ENCODE peak calls at places on chromosomes 4 and X, in ten cellular contexts. One of them, this sample, is unnamed.

GRCh38 chr4:1812720-1813119 is 19.6 kb downstream of the FGFR3 start:
- DNase-seq in activated gamma-delta T cell treated with Interleukin-2 at 50 U/mL for 16 hours: no peak
- DNase-seq in activated CD4-positive, alpha-beta T cell treated with anti-CD3 and anti-CD28 coated beads for 48 hours: no peak
- DNase-seq in IMR-90: no peak
- DNase-seq in AG20443: no peak
- DNase-seq in BE2C: no peak
- DNase-seq in COR-L47: no peak
- DNase-seq in activated naive CD4-positive, alpha-beta T cell: no peak
- DNase-seq in substantia nigra: no peak
- DNase-seq in A172: no peak
- DNase-seq in this sample: no peak

GRCh38 chrX:153303276-153304262 is 18.0 kb downstream of the PNMA6F start:
- DNase-seq in activated gamma-delta T cell treated with Interleukin-2 at 50 U/mL for 16 hours: no peak
- DNase-seq in activated CD4-positive, alpha-beta T cell treated with anti-CD3 and anti-CD28 coated beads for 48 hours: no peak
- DNase-seq in IMR-90: no peak
- DNase-seq in AG20443: no peak
- DNase-seq in BE2C: no peak
- DNase-seq in COR-L47: no peak
- DNase-seq in activated naive CD4-positive, alpha-beta T cell: no peak
- DNase-seq in substantia nigra: no peak
- DNase-seq in A172: no peak
- DNase-seq in this sample: no peak

GRCh38 chr4:87622303-87622702 is 14.0 kb downstream of the DSPP start:
- DNase-seq in activated gamma-delta T cell treated with Interleukin-2 at 50 U/mL for 16 hours: no peak
- DNase-seq in activated CD4-positive, alpha-beta T cell treated with anti-CD3 and anti-CD28 coated beads for 48 hours: no peak
- DNase-seq in IMR-90: no peak
- DNase-seq in AG20443: no peak
- DNase-seq in BE2C: no peak
- DNase-seq in COR-L47: no peak
- DNase-seq in activated naive CD4-positive, alpha-beta T cell: no peak
- DNase-seq in substantia nigra: no peak
- DNase-seq in A172: no peak
- DNase-seq in this sample: no peak

GRCh38 chr4:53116959-53117358 is 248.9 kb downstream of the SCFD2 start:
- DNase-seq in activated gamma-delta T cell treated with Interleukin-2 at 50 U/mL for 16 hours: no peak
- DNase-seq in activated CD4-positive, alpha-beta T cell treated with anti-CD3 and anti-CD28 coated beads for 48 hours: no peak
- DNase-seq in IMR-90: peak
- DNase-seq in AG20443: peak
- DNase-seq in BE2C: no peak
- DNase-seq in COR-L47: no peak
- DNase-seq in activated naive CD4-positive, alpha-beta T cell: no peak
- DNase-seq in substantia nigra: no peak
- DNase-seq in A172: no peak
- DNase-seq in this sample: no peak

GRCh38 chr4:141047228-141047884 is 85.9 kb downstream of the RNF150 start:
- DNase-seq in activated gamma-delta T cell treated with Interleukin-2 at 50 U/mL for 16 hours: no peak
- DNase-seq in activated CD4-positive, alpha-beta T cell treated with anti-CD3 and anti-CD28 coated beads for 48 hours: no peak
- DNase-seq in IMR-90: peak
- DNase-seq in AG20443: peak
- DNase-seq in BE2C: peak
- DNase-seq in COR-L47: no peak
- DNase-seq in activated naive CD4-positive, alpha-beta T cell: no peak
- DNase-seq in substantia nigra: no peak
- DNase-seq in A172: no peak
- DNase-seq in this sample: no peak

GRCh38 chrX:30489323-30489722 is 88.2 kb downstream of the TASL start:
- DNase-seq in activated gamma-delta T cell treated with Interleukin-2 at 50 U/mL for 16 hours: no peak
- DNase-seq in activated CD4-positive, alpha-beta T cell treated with anti-CD3 and anti-CD28 coated beads for 48 hours: peak
- DNase-seq in IMR-90: no peak
- DNase-seq in AG20443: no peak
- DNase-seq in BE2C: no peak
- DNase-seq in COR-L47: no peak
- DNase-seq in activated naive CD4-positive, alpha-beta T cell: no peak
- DNase-seq in substantia nigra: no peak
- DNase-seq in A172: peak
- DNase-seq in this sample: peak

GRCh38 chr4:4735136-4735754 is 124.2 kb upstream of the MSX1 start:
- DNase-seq in activated gamma-delta T cell treated with Interleukin-2 at 50 U/mL for 16 hours: no peak
- DNase-seq in activated CD4-positive, alpha-beta T cell treated with anti-CD3 and anti-CD28 coated beads for 48 hours: no peak
- DNase-seq in IMR-90: peak
- DNase-seq in AG20443: no peak
- DNase-seq in BE2C: no peak
- DNase-seq in COR-L47: no peak
- DNase-seq in activated naive CD4-positive, alpha-beta T cell: no peak
- DNase-seq in substantia nigra: no peak
- DNase-seq in A172: no peak
- DNase-seq in this sample: no peak

GRCh38 chr4:153257966-153258365 is 53.7 kb downstream of the TRIM2 start:
- DNase-seq in activated gamma-delta T cell treated with Interleukin-2 at 50 U/mL for 16 hours: no peak
- DNase-seq in activated CD4-positive, alpha-beta T cell treated with anti-CD3 and anti-CD28 coated beads for 48 hours: no peak
- DNase-seq in IMR-90: no peak
- DNase-seq in AG20443: no peak
- DNase-seq in BE2C: peak
- DNase-seq in COR-L47: peak
- DNase-seq in activated naive CD4-positive, alpha-beta T cell: no peak
- DNase-seq in substantia nigra: no peak
- DNase-seq in A172: no peak
- DNase-seq in this sample: no peak

GRCh38 chrX:120299928-120300327 is 11.3 kb downstream of the TMEM255A start:
- DNase-seq in activated gamma-delta T cell treated with Interleukin-2 at 50 U/mL for 16 hours: no peak
- DNase-seq in activated CD4-positive, alpha-beta T cell treated with anti-CD3 and anti-CD28 coated beads for 48 hours: no peak
- DNase-seq in IMR-90: no peak
- DNase-seq in AG20443: no peak
- DNase-seq in BE2C: no peak
- DNase-seq in COR-L47: no peak
- DNase-seq in activated naive CD4-positive, alpha-beta T cell: no peak
- DNase-seq in substantia nigra: no peak
- DNase-seq in A172: no peak
- DNase-seq in this sample: no peak

GRCh38 chr4:94714360-94714759 is 43.4 kb upstream of the BMPR1B start:
- DNase-seq in activated gamma-delta T cell treated with Interleukin-2 at 50 U/mL for 16 hours: no peak
- DNase-seq in activated CD4-positive, alpha-beta T cell treated with anti-CD3 and anti-CD28 coated beads for 48 hours: no peak
- DNase-seq in IMR-90: peak
- DNase-seq in AG20443: peak
- DNase-seq in BE2C: no peak
- DNase-seq in COR-L47: no peak
- DNase-seq in activated naive CD4-positive, alpha-beta T cell: no peak
- DNase-seq in substantia nigra: no peak
- DNase-seq in A172: no peak
- DNase-seq in this sample: no peak

GRCh38 chrX:118183606-118184005 is 67.0 kb upstream of the KLHL13 start:
- DNase-seq in activated gamma-delta T cell treated with Interleukin-2 at 50 U/mL for 16 hours: no peak
- DNase-seq in activated CD4-positive, alpha-beta T cell treated with anti-CD3 and anti-CD28 coated beads for 48 hours: no peak
- DNase-seq in IMR-90: no peak
- DNase-seq in AG20443: no peak
- DNase-seq in BE2C: no peak
- DNase-seq in COR-L47: no peak
- DNase-seq in activated naive CD4-positive, alpha-beta T cell: no peak
- DNase-seq in substantia nigra: no peak
- DNase-seq in A172: no peak
- DNase-seq in this sample: no peak

GRCh38 chrX:71540801-71541545 is 8.1 kb downstream of the OGT start:
- DNase-seq in activated gamma-delta T cell treated with Interleukin-2 at 50 U/mL for 16 hours: no peak
- DNase-seq in activated CD4-positive, alpha-beta T cell treated with anti-CD3 and anti-CD28 coated beads for 48 hours: no peak
- DNase-seq in IMR-90: no peak
- DNase-seq in AG20443: no peak
- DNase-seq in BE2C: no peak
- DNase-seq in COR-L47: no peak
- DNase-seq in activated naive CD4-positive, alpha-beta T cell: no peak
- DNase-seq in substantia nigra: no peak
- DNase-seq in A172: no peak
- DNase-seq in this sample: no peak

GRCh38 chrX:38214551-38214950 is 6.1 kb downstream of the SRPX start:
- DNase-seq in activated gamma-delta T cell treated with Interleukin-2 at 50 U/mL for 16 hours: no peak
- DNase-seq in activated CD4-positive, alpha-beta T cell treated with anti-CD3 and anti-CD28 coated beads for 48 hours: no peak
- DNase-seq in IMR-90: peak
- DNase-seq in AG20443: no peak
- DNase-seq in BE2C: no peak
- DNase-seq in COR-L47: no peak
- DNase-seq in activated naive CD4-positive, alpha-beta T cell: no peak
- DNase-seq in substantia nigra: no peak
- DNase-seq in A172: peak
- DNase-seq in this sample: no peak

GRCh38 chr4:1543561-1543960 is 137.3 kb upstream of the NKX1-1 start:
- DNase-seq in activated gamma-delta T cell treated with Interleukin-2 at 50 U/mL for 16 hours: no peak
- DNase-seq in activated CD4-positive, alpha-beta T cell treated with anti-CD3 and anti-CD28 coated beads for 48 hours: no peak
- DNase-seq in IMR-90: no peak
- DNase-seq in AG20443: no peak
- DNase-seq in BE2C: no peak
- DNase-seq in COR-L47: no peak
- DNase-seq in activated naive CD4-positive, alpha-beta T cell: no peak
- DNase-seq in substantia nigra: no peak
- DNase-seq in A172: no peak
- DNase-seq in this sample: no peak

GRCh38 chr4:21948347-21949072 is at the start of gene KCNIP4:
- DNase-seq in activated gamma-delta T cell treated with Interleukin-2 at 50 U/mL for 16 hours: no peak
- DNase-seq in activated CD4-positive, alpha-beta T cell treated with anti-CD3 and anti-CD28 coated beads for 48 hours: peak
- DNase-seq in IMR-90: no peak
- DNase-seq in AG20443: peak
- DNase-seq in BE2C: peak
- DNase-seq in COR-L47: peak
- DNase-seq in activated naive CD4-positive, alpha-beta T cell: no peak
- DNase-seq in substantia nigra: no peak
- DNase-seq in A172: no peak
- DNase-seq in this sample: no peak

GRCh38 chr4:74028504-74028903 is 10.0 kb downstream of the CXCL3 start:
- DNase-seq in activated gamma-delta T cell treated with Interleukin-2 at 50 U/mL for 16 hours: no peak
- DNase-seq in activated CD4-positive, alpha-beta T cell treated with anti-CD3 and anti-CD28 coated beads for 48 hours: no peak
- DNase-seq in IMR-90: no peak
- DNase-seq in AG20443: no peak
- DNase-seq in BE2C: no peak
- DNase-seq in COR-L47: no peak
- DNase-seq in activated naive CD4-positive, alpha-beta T cell: no peak
- DNase-seq in substantia nigra: no peak
- DNase-seq in A172: no peak
- DNase-seq in this sample: no peak

GRCh38 chrX:71996826-71997225 is 86.2 kb downstream of the NHSL2 start:
- DNase-seq in activated gamma-delta T cell treated with Interleukin-2 at 50 U/mL for 16 hours: no peak
- DNase-seq in activated CD4-positive, alpha-beta T cell treated with anti-CD3 and anti-CD28 coated beads for 48 hours: no peak
- DNase-seq in IMR-90: no peak
- DNase-seq in AG20443: peak
- DNase-seq in BE2C: no peak
- DNase-seq in COR-L47: no peak
- DNase-seq in activated naive CD4-positive, alpha-beta T cell: no peak
- DNase-seq in substantia nigra: no peak
- DNase-seq in A172: no peak
- DNase-seq in this sample: no peak

GRCh38 chrX:13750204-13750603 is 15.7 kb downstream of the OFD1 start:
- DNase-seq in activated gamma-delta T cell treated with Interleukin-2 at 50 U/mL for 16 hours: no peak
- DNase-seq in activated CD4-positive, alpha-beta T cell treated with anti-CD3 and anti-CD28 coated beads for 48 hours: no peak
- DNase-seq in IMR-90: peak
- DNase-seq in AG20443: peak
- DNase-seq in BE2C: peak
- DNase-seq in COR-L47: no peak
- DNase-seq in activated naive CD4-positive, alpha-beta T cell: no peak
- DNase-seq in substantia nigra: no peak
- DNase-seq in A172: peak
- DNase-seq in this sample: peak

GRCh38 chr4:13559414-13559813 is 15.1 kb upstream of the NKX3-2 start:
- DNase-seq in activated gamma-delta T cell treated with Interleukin-2 at 50 U/mL for 16 hours: no peak
- DNase-seq in activated CD4-positive, alpha-beta T cell treated with anti-CD3 and anti-CD28 coated beads for 48 hours: no peak
- DNase-seq in IMR-90: peak
- DNase-seq in AG20443: peak
- DNase-seq in BE2C: no peak
- DNase-seq in COR-L47: no peak
- DNase-seq in activated naive CD4-positive, alpha-beta T cell: no peak
- DNase-seq in substantia nigra: no peak
- DNase-seq in A172: peak
- DNase-seq in this sample: no peak

GRCh38 chrX:42143866-42144592 is 220.7 kb upstream of the CASK start:
- DNase-seq in activated gamma-delta T cell treated with Interleukin-2 at 50 U/mL for 16 hours: no peak
- DNase-seq in activated CD4-positive, alpha-beta T cell treated with anti-CD3 and anti-CD28 coated beads for 48 hours: no peak
- DNase-seq in IMR-90: no peak
- DNase-seq in AG20443: no peak
- DNase-seq in BE2C: no peak
- DNase-seq in COR-L47: no peak
- DNase-seq in activated naive CD4-positive, alpha-beta T cell: no peak
- DNase-seq in substantia nigra: no peak
- DNase-seq in A172: no peak
- DNase-seq in this sample: no peak